ENCODE peak calls at places on chromosomes 12 and 14, in six cellular contexts. Y, E, I, P, A and V are unnamed samples.

GRCh38 chr12:44317651-44318126 is 481.8 kb downstream of the TMEM117 start:
- DNase-seq in E (peak; percentile 9), A (peak; percentile 40), I (no peak), P (no peak), Y (peak; percentile 7), V (no peak)

GRCh38 chr12:101945361-101946232 is 68.2 kb downstream of the DRAM1 start:
- DNase-seq in E (no peak), P (no peak), A (peak; percentile 72), I (no peak), Y (no peak), V (no peak)

GRCh38 chr12:64796205-64796845 is 28.1 kb upstream of the TBC1D30 start:
- DNase-seq in A (peak; percentile 93), I (peak; percentile 65), Y (peak; percentile 93), E (peak; percentile 4), P (peak; percentile 72), V (no peak)

GRCh38 chr14:81062816-81063215 is 107.4 kb downstream of the TSHR start:
- DNase-seq in I (peak; percentile 1), P (no peak), A (peak; percentile 2), E (no peak), Y (no peak), V (no peak)

GRCh38 chr12:94839347-94839746 is 164.2 kb downstream of the NDUFA12 start:
- DNase-seq in I (no peak), A (no peak), E (no peak), P (no peak), Y (no peak), V (no peak)

GRCh38 chr14:103749452-103749851 is 33.8 kb downstream of the ZFYVE21 start:
- DNase-seq in E (no peak), Y (no peak), I (no peak), P (no peak), A (no peak), V (no peak)

GRCh38 chr14:62988967-62989366 is 56.3 kb downstream of the KCNH5 start:
- DNase-seq in A (peak; percentile 55), E (no peak), Y (no peak), I (no peak), P (no peak), V (no peak)

GRCh38 chr14:100532916-100533630 is 54.1 kb downstream of the BEGAIN start:
- DNase-seq in P (peak; percentile 1), A (peak; percentile 29), E (no peak), Y (no peak), I (no peak), V (no peak)

GRCh38 chr12:110802489-110802888 is 44.3 kb upstream of the CCDC63 start:
- DNase-seq in Y (no peak), P (no peak), A (no peak), I (no peak), E (no peak), V (no peak)

GRCh38 chr14:104143071-104143470 is 4.7 kb downstream of the KIF26A start:
- DNase-seq in P (no peak), A (no peak), E (no peak), I (no peak), Y (no peak), V (no peak)

GRCh38 chr14:21978184-21978998 is 304.8 kb upstream of the OR4E1 start:
- DNase-seq in A (peak; percentile 33), P (peak; percentile 64), Y (peak; percentile 41), E (no peak), I (peak; percentile 62), V (no peak)

GRCh38 chr12:62859203-62859799 is 75.6 kb downstream of the PPM1H start:
- DNase-seq in Y (no peak), I (no peak), E (no peak), P (no peak), A (no peak), V (no peak)

GRCh38 chr12:2856901-2857495 is at the start of gene TEX52:
- DNase-seq in Y (no peak), I (no peak), P (no peak), A (no peak), E (no peak), V (no peak)

GRCh38 chr12:52151859-52152783 is 39.7 kb downstream of the KRT80 start:
- DNase-seq in I (peak; percentile 53), Y (peak; percentile 49), P (peak; percentile 75), E (no peak), A (peak; percentile 54), V (no peak)

GRCh38 chr14:95527392-95528002 is 7.4 kb upstream of the GLRX5 start:
- DNase-seq in E (no peak), I (peak; percentile 31), A (peak; percentile 88), P (peak; percentile 65), Y (no peak), V (no peak)

GRCh38 chr12:105492591-105492990 is 162.1 kb downstream of the C12orf75 start:
- DNase-seq in E (no peak), Y (no peak), I (no peak), P (no peak), A (peak; percentile 10), V (no peak)

GRCh38 chr14:73758392-73759182 is 44.4 kb upstream of the PNMA1 start:
- DNase-seq in E (peak; percentile 51), A (peak; percentile 58), I (peak; percentile 62), P (peak; percentile 77), Y (peak; percentile 70), V (no peak)

GRCh38 chr12:66035289-66035961 is 95.1 kb downstream of the LLPH start:
- DNase-seq in E (no peak), P (no peak), A (peak; percentile 72), Y (peak; percentile 71), I (no peak), V (no peak)

GRCh38 chr12:49794811-49795653 is 33.2 kb downstream of the NCKAP5L start:
- DNase-seq in P (no peak), I (no peak), A (no peak), E (no peak), Y (no peak), V (no peak)

GRCh38 chr12:131929530-131930456 is 717 bp downstream of the PUS1 start:
- DNase-seq in P (peak; percentile 38), E (no peak), I (no peak), A (no peak), Y (peak; percentile 19), V (no peak)

GRCh38 chr12:64099430-64099829 is 122.7 kb downstream of the KICS2 start:
- DNase-seq in I (no peak), E (no peak), A (peak; percentile 97), Y (peak; percentile 70), P (no peak), V (no peak)

GRCh38 chr14:95211721-95212504 is 54.6 kb upstream of the DICER1 start:
- DNase-seq in P (no peak), Y (no peak), I (no peak), A (no peak), E (no peak), V (no peak)

GRCh38 chr14:74656964-74657363 is 44.9 kb upstream of the LTBP2 start:
- DNase-seq in P (no peak), E (no peak), Y (no peak), I (no peak), A (no peak), V (no peak)